ENCODE peak calls at places on chromosome X, in nine cellular contexts. C is fibroblast of the aortic adventitia, N is ovary, J is adipocyte, B is skeletal muscle cell, T is cardiac fibroblast, S is tibial artery, R is breast epithelium, W is WERI-Rb-1. I is an unnamed sample.

GRCh38 chrX:4249401-4249800 is 536.0 kb upstream of the PRKX start:
- DNase-seq in C (no peak), N (no peak), J (no peak), B (no peak), T (no peak), S (no peak), R (no peak), W (no peak), I (no peak)

GRCh38 chrX:87517571-87518141 is at the start of gene KLHL4:
- DNase-seq in C (peak), N (peak), J (no peak), B (peak), T (peak), S (no peak), R (no peak), W (peak), I (peak)

GRCh38 chrX:19257001-19257400 is 86.7 kb upstream of the PDHA1 start:
- DNase-seq in C (no peak), N (no peak), J (no peak), B (no peak), T (no peak), S (no peak), R (no peak), W (no peak), I (no peak)

GRCh38 chrX:22467571-22467970 is 194.9 kb downstream of the CBLL2 start:
- DNase-seq in C (no peak), N (no peak), J (no peak), B (no peak), T (no peak), S (no peak), R (no peak), W (no peak), I (no peak)

GRCh38 chrX:132612990-132613564 is 124.2 kb upstream of the MBNL3 start:
- DNase-seq in C (peak), N (peak), J (peak), B (no peak), T (peak), S (no peak), R (no peak), W (peak), I (peak)

GRCh38 chrX:10617186-10617963 is 3.0 kb downstream of the MID1 start:
- DNase-seq in C (no peak), N (no peak), J (no peak), B (no peak), T (no peak), S (no peak), R (no peak), W (no peak), I (no peak)

GRCh38 chrX:132958086-132958703 is at the start of gene HS6ST2:
- DNase-seq in C (no peak), N (peak), J (no peak), B (no peak), T (no peak), S (no peak), R (no peak), W (no peak), I (no peak)

GRCh38 chrX:10447577-10448214 is 172.7 kb downstream of the MID1 start:
- DNase-seq in C (peak), N (no peak), J (no peak), B (no peak), T (peak), S (no peak), R (no peak), W (no peak), I (peak)

GRCh38 chrX:96386981-96387380 is 297.7 kb upstream of the DIAPH2 start:
- DNase-seq in C (no peak), N (no peak), J (no peak), B (no peak), T (no peak), S (no peak), R (no peak), W (no peak), I (no peak)

DNA sequence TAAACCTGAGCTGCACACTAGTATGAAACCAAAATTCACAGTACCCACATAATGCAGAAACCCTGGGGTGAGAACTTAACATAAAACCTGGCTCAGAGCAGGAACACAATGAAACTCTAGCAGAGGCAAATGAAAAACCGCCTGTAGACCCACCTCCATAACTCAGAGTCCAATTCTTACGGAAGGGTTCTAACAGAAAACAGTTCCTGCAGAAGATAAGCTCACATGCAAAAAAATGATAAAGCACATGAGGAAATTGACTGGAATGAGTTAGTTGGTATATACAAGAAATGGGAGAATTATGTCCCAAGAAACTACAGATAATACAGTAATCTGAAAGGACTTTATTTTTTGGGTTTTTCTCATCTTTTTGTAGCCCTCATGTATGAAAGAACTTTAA is 14.7 kb downstream of the RTL9 start:
- DNase-seq in C (no peak), N (no peak), J (no peak), B (no peak), T (no peak), S (no peak), R (no peak), W (no peak), I (no peak)
- H3K4me3 ChIP-seq in C (no peak), N (no peak), J (no peak), B (no peak), T (no peak), S (no peak), R (no peak), W (no peak), I (no peak)

GRCh38 chrX:56550667-56551066 is 12.8 kb upstream of the UBQLN2 start:
- DNase-seq in C (no peak), N (no peak), J (no peak), B (no peak), T (no peak), S (no peak), R (no peak), W (no peak), I (no peak)
- H3K4me3 ChIP-seq in C (no peak), N (no peak), J (no peak), B (no peak), T (no peak), S (no peak), R (no peak), W (no peak), I (no peak)

GRCh38 chrX:16578218-16578617 is 71.7 kb upstream of the S100G start:
- DNase-seq in C (peak), N (no peak), J (no peak), B (peak), T (peak), S (no peak), R (no peak), W (no peak), I (peak)

GRCh38 chrX:16579517-16579916 is 70.4 kb upstream of the S100G start:
- DNase-seq in C (no peak), N (no peak), J (no peak), B (no peak), T (no peak), S (no peak), R (no peak), W (no peak), I (no peak)

GRCh38 chrX:16573781-16574180 is 76.2 kb upstream of the S100G start:
- DNase-seq in C (peak), N (no peak), J (peak), B (peak), T (peak), S (no peak), R (no peak), W (no peak), I (no peak)

GRCh38 chrX:16577483-16578029 is 72.4 kb upstream of the S100G start:
- DNase-seq in C (no peak), N (no peak), J (no peak), B (no peak), T (no peak), S (no peak), R (no peak), W (no peak), I (no peak)
- H3K4me3 ChIP-seq in C (no peak), N (no peak), J (no peak), B (no peak), T (no peak), S (no peak), R (no peak), W (no peak), I (no peak)

GRCh38 chrX:39822133-39822748 is 275.5 kb downstream of the BCOR start:
- DNase-seq in C (no peak), N (no peak), J (no peak), B (no peak), T (no peak), S (no peak), R (no peak), W (no peak), I (no peak)

GRCh38 chrX:39823424-39823823 is 274.3 kb downstream of the BCOR start:
- DNase-seq in C (no peak), N (no peak), J (no peak), B (no peak), T (no peak), S (no peak), R (no peak), W (no peak), I (no peak)

GRCh38 chrX:39819921-39820849 is 277.6 kb downstream of the BCOR start:
- DNase-seq in C (peak), N (peak), J (no peak), B (no peak), T (peak), S (no peak), R (no peak), W (peak), I (no peak)

GRCh38 chrX:39821011-39821708 is 276.6 kb downstream of the BCOR start:
- DNase-seq in C (no peak), N (peak), J (peak), B (no peak), T (peak), S (no peak), R (no peak), W (peak), I (no peak)

DNA sequence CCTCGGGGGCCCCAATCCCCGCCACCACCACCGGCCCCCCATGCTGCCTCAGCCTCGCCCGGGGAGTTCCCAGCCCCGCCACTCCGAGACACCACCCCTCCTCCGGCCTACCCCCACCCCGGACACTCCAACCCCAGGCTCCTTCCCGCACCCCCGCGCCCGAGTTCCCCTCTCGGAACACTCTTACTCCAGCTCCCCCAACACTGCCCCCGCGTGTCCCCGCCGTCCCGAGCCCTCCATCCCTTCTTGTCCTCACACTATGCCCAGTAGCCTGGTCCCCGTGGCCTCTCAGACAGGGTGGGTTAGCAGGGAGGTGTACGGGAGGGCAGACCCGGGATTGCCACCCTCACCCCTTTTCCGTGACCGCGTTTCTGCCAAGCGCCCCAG is 276.1 kb downstream of the BCOR start:
- DNase-seq in C (no peak), N (no peak), J (no peak), B (no peak), T (no peak), S (no peak), R (no peak), W (no peak), I (no peak)
- H3K4me3 ChIP-seq in C (no peak), N (peak), J (no peak), B (peak), T (peak), S (peak), R (peak), W (peak), I (no peak)

DNA sequence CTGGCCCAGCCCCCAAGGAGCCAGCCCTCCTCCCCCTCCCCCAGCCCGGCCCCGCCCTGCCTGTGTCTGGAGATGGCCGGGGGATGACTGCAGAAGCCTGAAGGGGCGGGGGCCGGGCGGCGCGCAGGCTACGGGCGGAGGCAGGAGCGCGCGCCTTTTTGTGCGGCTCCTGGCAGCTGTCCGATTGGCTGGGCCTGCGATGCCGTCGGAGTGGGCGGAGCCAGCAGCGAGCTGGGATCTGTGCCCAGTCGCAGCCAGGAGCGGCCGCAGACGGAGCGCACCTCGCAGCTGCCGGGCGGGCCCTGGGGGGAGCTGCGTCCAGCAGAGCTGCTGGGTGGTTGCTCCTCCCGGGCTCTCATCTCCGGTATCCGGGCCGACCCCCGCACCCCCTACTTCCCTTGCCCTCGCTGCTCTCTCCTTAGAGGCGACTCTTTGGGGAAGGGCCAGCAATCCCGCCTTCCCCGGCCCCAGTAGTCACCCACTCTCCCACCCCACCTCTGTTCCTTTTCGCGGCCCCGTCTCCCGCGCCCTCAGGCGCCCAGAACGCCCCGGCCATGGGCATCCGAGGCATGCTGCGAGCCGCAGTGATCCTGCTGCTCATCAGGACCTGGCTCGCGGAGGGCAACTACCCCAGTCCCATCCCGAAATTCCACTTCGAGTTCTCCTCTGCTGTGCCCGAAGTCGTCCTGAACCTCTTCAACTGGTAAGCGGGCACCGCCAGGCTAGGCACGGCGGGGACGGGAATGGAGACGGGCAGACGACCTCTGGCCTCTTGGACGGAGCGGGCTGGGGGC is at the start of gene GABRQ:
- DNase-seq in C (peak), N (no peak), J (peak), B (no peak), T (peak), S (no peak), R (no peak), W (peak), I (peak)
- H3K4me3 ChIP-seq in C (no peak), N (no peak), J (no peak), B (peak), T (no peak), S (no peak), R (peak), W (peak), I (no peak)

DNA sequence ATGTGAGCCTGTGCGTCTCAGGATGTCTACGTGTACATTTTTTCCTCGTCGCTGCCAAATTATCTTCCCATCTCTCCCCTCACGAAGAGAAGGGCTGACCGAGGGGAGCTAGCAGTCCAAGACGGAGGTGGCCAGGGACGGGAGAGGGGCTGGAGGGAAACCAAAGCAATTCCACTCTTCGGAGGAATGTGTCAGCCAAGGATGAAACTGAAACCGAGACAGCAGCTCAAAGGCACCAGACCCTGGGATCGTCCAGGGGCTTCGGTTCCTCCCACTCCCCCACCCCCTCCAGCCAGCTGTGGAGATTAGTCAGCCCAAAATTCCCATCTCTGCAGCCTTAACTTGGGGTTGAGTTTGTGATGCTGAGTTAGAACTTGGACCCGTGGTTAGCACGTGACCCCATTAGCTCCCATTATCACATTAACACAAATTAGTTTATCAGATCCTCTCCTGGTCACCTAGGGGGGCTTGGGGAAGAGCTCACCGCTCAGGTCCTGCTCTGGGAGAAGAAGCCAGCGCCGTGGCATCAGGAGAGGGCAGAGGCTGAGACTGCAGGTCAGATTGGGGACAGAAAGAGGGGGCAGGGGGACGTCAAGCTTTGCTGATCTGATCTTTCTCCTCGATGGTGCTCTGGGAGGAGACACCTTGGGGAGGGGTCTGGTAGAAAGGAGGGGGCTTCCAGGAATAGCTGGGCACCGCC is 8.8 kb upstream of the ELF4 start:
- DNase-seq in C (peak), N (no peak), J (peak), B (no peak), T (peak), S (no peak), R (no peak), W (no peak), I (no peak)
- H3K4me3 ChIP-seq in C (peak), N (no peak), J (peak), B (peak), T (peak), S (no peak), R (no peak), W (no peak), I (no peak)

GRCh38 chrX:106731590-106731989 is 5.1 kb downstream of the RNF128 start:
- DNase-seq in C (no peak), N (no peak), J (no peak), B (no peak), T (no peak), S (no peak), R (no peak), W (no peak), I (no peak)
- H3K4me3 ChIP-seq in C (no peak), N (no peak), J (no peak), B (no peak), T (no peak), S (no peak), R (no peak), W (no peak), I (no peak)